ENCODE peak calls at places on chromosomes 6 and 20, in seven cellular contexts. G is HFFc6; Z is NCI-H748 treated with DMSO at 0.1 percent for 48 hours; C is GM12892; X is K562; V is activated CD4-positive, CD25-positive, alpha-beta regulatory T cell; I is germinal center. K is an unnamed sample.

GRCh38 chr6:109222848-109223247 is 127.5 kb downstream of the CEP57L1 start:
- DNase-seq in G (no peak), Z (no peak), C (no peak), X (no peak), V (no peak), I (no peak), K (no peak)

GRCh38 chr6:150143521-150144293 is 863 bp downstream of the PPP1R14C start:
- DNase-seq in G (no peak), Z (no peak), C (no peak), X (peak), V (no peak), I (peak), K (no peak)

GRCh38 chr6:9554806-9555205 is 860.1 kb downstream of the TFAP2A start:
- DNase-seq in G (no peak), Z (no peak), C (no peak), X (no peak), V (no peak), I (no peak), K (no peak)

GRCh38 chr6:142843344-142843743 is 101.6 kb downstream of the HIVEP2 start:
- DNase-seq in G (no peak), Z (no peak), C (no peak), X (no peak), V (no peak), I (no peak), K (no peak)

GRCh38 chr6:37256692-37257319 is 766 bp upstream of the TBC1D22B start:
- DNase-seq in G (no peak), Z (no peak), C (no peak), X (no peak), V (no peak), I (no peak), K (no peak)

GRCh38 chr6:165742047-165742446 is 79.0 kb upstream of the PDE10A start:
- DNase-seq in G (no peak), Z (no peak), C (no peak), X (no peak), V (no peak), I (no peak), K (no peak)

GRCh38 chr6:70314240-70314639 is 11.4 kb upstream of the COL9A1 start:
- DNase-seq in G (no peak), Z (no peak), C (no peak), X (no peak), V (no peak), I (no peak), K (no peak)

GRCh38 chr6:169722362-169723199 is 1.7 kb downstream of the PHF10 start:
- DNase-seq in G (peak), Z (no peak), C (no peak), X (no peak), V (no peak), I (peak), K (peak)

GRCh38 chr20:1401431-1401907 is 8.6 kb upstream of the FKBP1A start:
- DNase-seq in G (peak), Z (no peak), C (no peak), X (no peak), V (no peak), I (no peak), K (no peak)

GRCh38 chr6:13413466-13413862 is 73.9 kb downstream of the GFOD1 start:
- DNase-seq in G (peak), Z (no peak), C (no peak), X (no peak), V (no peak), I (no peak), K (no peak)